ENCODE peak calls at places on chromosomes 6 and 20, in seven cellular contexts. Y is kidney epithelial cell, G is prostate gland, Z is progenitor cell of endocrine pancreas, R is left ventricle myocardium inferior, X is fibroblast of pulmonary artery, F is HFF-Myc. A is an unnamed sample.
A peak's percentile ranks its signal among the peaks of the same experiment; 100 is the strongest.

GRCh38 chr20:37673429-37673828 is 20.4 kb upstream of the CTNNBL1 start:
- DNase-seq in G (no peak), F (no peak), Y (no peak), Z (no peak), X (no peak), R (no peak), A (no peak)

GRCh38 chr6:43780293-43780692 is 10.3 kb downstream of the VEGFA start:
- DNase-seq in Y (no peak), X (no peak), F (no peak), Z (no peak), G (no peak), R (no peak), A (no peak)

GRCh38 chr20:36173451-36173933 is 19.0 kb downstream of the EPB41L1 start:
- DNase-seq in Y (no peak), X (peak; percentile 14), G (no peak), R (no peak), F (no peak), Z (no peak), A (no peak)

GRCh38 chr20:3786665-3787639 is at the start of gene CENPB:
- DNase-seq in F (peak; percentile 43), R (peak; percentile 92), G (peak; percentile 86), Y (no peak), X (peak; percentile 83), Z (peak; percentile 91), A (peak; percentile 97)

GRCh38 chr6:163494279-163494727 is 79.8 kb downstream of the QKI start:
- DNase-seq in Y (no peak), X (no peak), Z (no peak), R (no peak), F (no peak), G (peak; percentile 40), A (no peak)

GRCh38 chr6:136566851-136567250 is 16.6 kb upstream of the MAP7 start:
- DNase-seq in F (no peak), R (no peak), X (no peak), Z (no peak), Y (no peak), G (no peak), A (no peak)

GRCh38 chr6:127201321-127201720 is 65.3 kb upstream of the RNF146 start:
- DNase-seq in F (no peak), Z (no peak), Y (peak; percentile 35), X (peak; percentile 77), R (no peak), G (no peak), A (no peak)

GRCh38 chr20:11902264-11902663 is 15.4 kb upstream of the BTBD3 start:
- DNase-seq in G (no peak), R (no peak), X (peak; percentile 37), Y (no peak), F (no peak), Z (no peak), A (no peak)

GRCh38 chr6:16548121-16548520 is 213.1 kb downstream of the ATXN1 start:
- DNase-seq in F (no peak), X (no peak), Y (no peak), R (no peak), G (no peak), Z (no peak), A (no peak)

GRCh38 chr6:89941031-89941775 is 46.9 kb downstream of the GJA10 start:
- DNase-seq in G (peak; percentile 92), X (no peak), Z (peak; percentile 21), F (no peak), Y (no peak), R (no peak), A (no peak)

GRCh38 chr20:57934007-57934805 is 224.4 kb upstream of the PMEPA1 start:
- DNase-seq in F (no peak), Z (no peak), G (no peak), R (no peak), X (no peak), Y (no peak), A (no peak)

GRCh38 chr6:105711216-105711615 is 308.3 kb upstream of the PREP start:
- DNase-seq in G (no peak), R (no peak), Z (no peak), X (no peak), F (no peak), Y (no peak), A (no peak)

GRCh38 chr6:105780146-105780860 is 305.8 kb upstream of the PRDM1 start:
- DNase-seq in R (no peak), X (no peak), F (no peak), G (no peak), Y (no peak), Z (no peak), A (no peak)

GRCh38 chr6:148868314-148868713 is 121.5 kb downstream of the UST start:
- DNase-seq in F (no peak), R (no peak), G (no peak), Y (no peak), Z (no peak), X (peak; percentile 46), A (no peak)

GRCh38 chr20:50982372-50982771 is 23.8 kb downstream of the MOCS3 start:
- DNase-seq in Y (no peak), G (peak; percentile 86), F (no peak), Z (no peak), R (no peak), X (peak; percentile 51), A (no peak)

GRCh38 chr20:3706774-3707507 is 5.5 kb downstream of the SIGLEC1 start:
- DNase-seq in Z (no peak), Y (no peak), X (no peak), G (no peak), R (no peak), F (no peak), A (no peak)

GRCh38 chr20:2139250-2139649 is 37.6 kb downstream of the STK35 start:
- DNase-seq in X (no peak), R (no peak), Z (no peak), F (no peak), Y (no peak), G (no peak), A (no peak)

GRCh38 chr20:51712501-51713212 is 55.5 kb downstream of the ATP9A start:
- DNase-seq in F (no peak), R (no peak), X (peak; percentile 46), Y (no peak), G (no peak), Z (no peak), A (peak; percentile 70)

GRCh38 chr6:81105998-81106397 is 646.5 kb downstream of the TENT5A start:
- DNase-seq in G (no peak), Z (no peak), R (no peak), X (peak; percentile 1), F (no peak), Y (no peak), A (no peak)

GRCh38 chr6:128711149-128711548 is 171.8 kb upstream of the LAMA2 start:
- DNase-seq in Y (no peak), X (no peak), G (no peak), R (no peak), F (no peak), Z (no peak), A (no peak)

GRCh38 chr20:31915491-31916280 is 36.2 kb downstream of the PDRG1 start:
- DNase-seq in Z (no peak), F (no peak), R (no peak), G (no peak), X (no peak), Y (no peak), A (no peak)

GRCh38 chr20:4065405-4065841 is 50.1 kb upstream of the RNF24 start:
- DNase-seq in Z (no peak), X (peak; percentile 96), Y (no peak), F (no peak), R (no peak), G (no peak), A (no peak)

GRCh38 chr6:157825243-157825904 is 2.3 kb downstream of the SNX9 start:
- DNase-seq in R (no peak), G (no peak), Z (no peak), F (no peak), Y (no peak), X (no peak), A (no peak)

DNA sequence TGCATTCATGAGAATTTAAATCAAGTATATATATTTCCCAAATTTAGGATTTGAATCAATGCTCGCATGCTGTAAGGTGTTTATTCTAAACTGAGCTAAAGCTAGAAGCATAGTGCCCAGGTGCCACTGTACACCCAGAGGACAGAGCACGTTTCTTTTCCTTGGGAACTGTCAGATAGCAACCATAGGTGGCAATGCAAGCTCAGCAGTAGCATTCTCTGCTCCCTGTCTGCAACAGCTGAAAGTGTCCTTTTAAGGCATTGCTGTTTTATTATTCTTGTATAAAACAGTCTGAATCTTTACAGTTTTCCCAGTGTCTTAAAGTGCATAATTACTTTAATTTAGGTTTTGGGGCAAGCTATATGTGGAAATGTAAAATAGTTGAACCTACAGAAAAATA is 443.4 kb upstream of the MMS22L start:
- DNase-seq in Z (no peak), F (no peak), G (no peak), R (no peak), Y (no peak), X (no peak), A (no peak)
- TF ChIP-seq CTCF in Z (peak; percentile 35), F (no peak), G (no peak), R (no peak), Y (peak; percentile 4), X (no peak), A (peak; percentile 56)

GRCh38 chr6:25381077-25381476 is 101.9 kb downstream of the CARMIL1 start:
- DNase-seq in Y (no peak), F (no peak), R (no peak), X (no peak), G (no peak), Z (no peak), A (no peak)

GRCh38 chr6:25375125-25375524 is 96.0 kb downstream of the CARMIL1 start:
- DNase-seq in Y (no peak), F (no peak), R (no peak), G (no peak), X (no peak), Z (no peak), A (no peak)

DNA sequence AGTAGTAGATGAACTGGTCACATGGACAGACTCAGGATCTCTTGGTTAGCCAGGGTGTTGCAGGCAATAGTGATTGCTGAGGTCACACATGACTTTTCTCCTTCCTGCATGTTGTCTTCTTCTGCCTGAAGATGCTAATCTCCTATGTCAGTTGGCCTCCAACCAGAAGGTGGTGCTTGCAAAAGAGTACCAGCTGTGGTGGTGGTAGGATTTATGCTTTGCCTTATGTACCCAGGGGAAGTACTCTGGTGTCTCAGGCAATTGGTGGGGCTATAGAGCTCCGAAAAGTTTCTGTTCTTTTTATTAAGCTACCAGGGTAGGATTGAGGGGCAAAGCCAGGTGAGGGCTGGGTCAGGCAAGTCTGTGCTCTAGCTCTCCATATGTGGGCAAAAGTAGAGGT is 98.5 kb downstream of the CARMIL1 start:
- DNase-seq in F (no peak), Y (no peak), X (no peak), R (no peak), G (no peak), Z (no peak), A (no peak)
- TF ChIP-seq CTCF in F (no peak), Y (no peak), X (no peak), R (no peak), G (no peak), Z (no peak), A (no peak)

GRCh38 chr6:7846971-7847818 is 63.4 kb downstream of the TXNDC5 start:
- DNase-seq in R (no peak), F (no peak), Y (no peak), Z (no peak), G (no peak), X (peak; percentile 79), A (no peak)
- TF ChIP-seq CTCF in R (peak; percentile 36), F (no peak), Y (no peak), Z (no peak), G (no peak), X (peak; percentile 74), A (no peak)

DNA sequence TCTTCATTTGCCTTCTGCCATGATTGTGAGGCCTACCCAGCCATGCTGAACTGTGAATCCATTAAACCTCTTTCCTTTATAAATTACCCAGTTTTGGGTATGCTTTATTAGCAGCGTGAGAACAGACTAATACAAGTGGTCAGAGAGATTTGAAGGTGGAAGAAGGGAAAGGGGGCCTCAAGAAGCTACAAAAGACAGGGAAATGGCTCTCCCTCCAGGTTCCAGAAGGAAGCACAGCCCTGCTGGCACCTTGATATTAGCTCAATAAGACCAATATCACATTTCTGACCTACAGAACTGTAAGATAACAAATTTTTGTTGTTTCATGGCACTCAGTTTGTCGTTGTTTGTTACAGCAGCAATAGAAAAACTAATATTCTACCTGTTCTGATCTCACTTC is 536.5 kb upstream of the MARCKS start:
- DNase-seq in G (no peak), F (no peak), X (no peak), Y (no peak), R (no peak), Z (no peak), A (no peak)
- TF ChIP-seq CTCF in G (no peak), F (no peak), X (no peak), Y (no peak), R (no peak), Z (no peak), A (no peak)

A was measured in type B pancreatic cell.